ENCODE peak calls at places on chromosomes 5 and 9, in six cellular contexts. H, W, R, A, Z and S are unnamed samples.

GRCh38 chr5:141559481-141559880 is 59.3 kb downstream of the DIAPH1 start:
- DNase-seq in Z (peak), H (peak), A (peak), W (no peak), R (no peak), S (peak)

GRCh38 chr5:115392611-115393010 is 96.2 kb upstream of the CCDC112 start:
- DNase-seq in A (no peak), R (no peak), W (no peak), Z (no peak), H (peak), S (no peak)

GRCh38 chr5:42591026-42591425 is 165.6 kb upstream of the CCDC152 start:
- DNase-seq in Z (no peak), W (peak), R (no peak), H (peak), A (no peak), S (no peak)

GRCh38 chr9:17082343-17082742 is 52.5 kb upstream of the CNTLN start:
- DNase-seq in Z (peak), W (no peak), H (peak), A (peak), R (no peak), S (no peak)

GRCh38 chr9:123637596-123637939 is 281.6 kb downstream of the CRB2 start:
- DNase-seq in W (no peak), R (no peak), A (no peak), Z (peak), H (peak), S (no peak)

GRCh38 chr5:139104577-139105271 is 93.4 kb downstream of the SIL1 start:
- DNase-seq in W (no peak), H (peak), Z (peak), A (peak), R (no peak), S (peak)

GRCh38 chr5:72509401-72509800 is 2.2 kb upstream of the ZNF366 start:
- DNase-seq in R (no peak), Z (no peak), A (no peak), H (no peak), W (no peak), S (no peak)

GRCh38 chr9:19999491-20000057 is 210.7 kb upstream of the SLC24A2 start:
- DNase-seq in Z (peak), W (peak), H (peak), R (no peak), A (peak), S (peak)

GRCh38 chr9:115058684-115059315 is 59.2 kb downstream of the TNC start:
- DNase-seq in A (peak), W (no peak), R (peak), Z (peak), H (peak), S (peak)

GRCh38 chr9:119801311-119801710 is 432.1 kb upstream of the BRINP1 start:
- DNase-seq in W (no peak), A (no peak), Z (no peak), R (no peak), H (no peak), S (no peak)

GRCh38 chr9:75142208-75142607 is 53.9 kb downstream of the OSTF1 start:
- DNase-seq in W (peak), R (peak), H (no peak), A (no peak), Z (no peak), S (no peak)

GRCh38 chr9:114413909-114414308 is 26.1 kb upstream of the AKNA start:
- DNase-seq in Z (peak), H (peak), R (no peak), A (no peak), W (no peak), S (no peak)

GRCh38 chr5:21007781-21008180 is 1019.8 kb upstream of the CDH18 start:
- DNase-seq in H (no peak), R (no peak), Z (no peak), A (no peak), W (no peak), S (no peak)

GRCh38 chr5:41722359-41722950 is 147.8 kb downstream of the OXCT1 start:
- DNase-seq in W (no peak), H (peak), R (no peak), Z (peak), A (no peak), S (peak)

GRCh38 chr9:97905228-97905627 is 17.1 kb downstream of the TRMO start:
- DNase-seq in A (no peak), W (no peak), R (no peak), Z (no peak), H (no peak), S (no peak)

GRCh38 chr5:150568663-150569062 is 60.7 kb downstream of the NDST1 start:
- DNase-seq in R (no peak), W (no peak), Z (no peak), A (no peak), H (no peak), S (no peak)
- TF ChIP-seq CTCF in R (no peak), W (no peak), Z (no peak), A (no peak), H (no peak), S (no peak)

DNA sequence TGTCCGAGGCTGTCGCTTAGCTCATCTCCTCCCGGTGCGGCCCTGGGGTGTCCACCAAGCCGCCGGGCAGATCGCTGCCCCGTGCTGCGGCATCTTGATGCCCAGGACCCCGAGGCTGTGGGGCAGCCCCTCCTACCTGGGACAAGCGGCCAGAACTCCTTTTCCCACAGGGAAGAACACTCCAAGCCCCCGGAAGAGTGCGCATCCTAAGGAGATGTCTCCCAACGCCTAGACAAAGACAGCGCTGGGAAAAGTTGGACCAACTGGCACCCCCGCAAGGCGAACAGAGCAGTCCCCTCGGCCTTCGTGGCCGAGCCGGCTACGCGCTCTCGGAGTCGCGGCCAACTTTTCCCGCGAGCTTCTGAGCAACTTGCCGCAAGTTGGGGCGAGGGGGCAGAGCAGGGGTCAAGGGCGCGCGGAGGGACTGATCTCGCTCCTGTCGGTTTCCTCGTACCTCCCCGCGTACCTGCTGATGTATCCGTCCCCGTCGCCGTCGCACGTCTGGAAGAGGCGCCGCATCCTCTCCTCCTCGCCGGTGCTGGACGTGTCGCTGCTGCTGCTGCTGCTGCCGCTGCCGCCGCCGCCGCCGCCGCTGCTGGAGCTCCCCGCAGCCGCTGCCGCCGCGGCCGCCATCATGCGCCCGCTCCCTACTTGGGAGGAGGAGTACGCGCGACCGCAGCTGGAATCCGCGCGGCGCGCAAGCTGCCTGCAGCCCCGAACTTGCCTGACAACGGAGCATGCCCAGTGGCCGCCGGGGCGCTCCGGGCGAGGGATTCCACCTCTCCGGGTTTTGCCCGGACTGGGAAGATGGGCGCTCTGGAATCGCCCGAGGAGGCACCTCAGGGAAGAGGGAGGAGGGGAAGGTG is at the start of gene MCC:
- DNase-seq in W (no peak), A (peak), R (peak), Z (peak), H (peak), S (peak)
- H3K4me3 ChIP-seq in W (peak), A (peak), R (peak), Z (peak), H (peak), S (peak)

DNA sequence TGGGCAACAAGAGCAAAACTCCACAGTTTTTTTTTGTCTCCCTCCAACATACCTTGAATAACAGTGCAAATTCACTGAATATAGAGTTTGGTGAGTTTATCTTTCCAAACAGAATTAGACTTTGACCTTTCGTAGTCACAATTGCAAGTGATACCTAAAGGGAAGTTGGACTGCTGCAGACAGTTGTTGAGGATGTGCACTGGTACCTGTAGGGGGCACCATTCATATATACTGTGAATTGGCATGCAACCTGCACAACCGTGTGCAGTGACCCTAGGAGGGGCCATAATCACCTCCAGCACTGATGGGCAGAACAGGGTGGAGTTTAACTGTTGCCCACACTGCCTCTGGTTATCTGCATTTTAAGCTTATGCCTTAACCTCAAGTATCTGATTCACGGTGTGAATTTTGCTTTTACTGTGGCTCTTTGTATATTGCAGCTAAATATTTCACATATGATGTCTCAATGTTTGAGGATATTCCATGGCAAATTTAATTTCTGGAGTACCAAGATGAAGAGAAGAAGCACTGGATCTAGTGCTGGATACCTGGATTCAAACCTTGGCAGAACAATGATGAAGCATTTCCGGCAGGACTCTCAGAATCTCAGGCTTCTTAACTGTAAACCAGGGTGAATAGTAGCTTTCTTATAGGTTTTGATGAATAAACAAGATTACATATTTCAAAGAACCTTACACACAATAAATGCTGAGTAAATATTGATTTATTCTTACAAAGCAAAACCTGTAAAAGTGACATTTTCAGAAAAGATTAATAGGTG is 144.4 kb downstream of the ACTBL2 start:
- DNase-seq in A (peak), H (peak), Z (no peak), R (no peak), W (peak), S (peak)
- TF ChIP-seq CTCF in A (peak), H (peak), Z (peak), R (peak), W (peak), S (peak)

GRCh38 chr5:147509041-147509709 is 693 bp downstream of the DPYSL3 start:
- DNase-seq in H (peak), A (peak), Z (no peak), R (no peak), W (no peak), S (no peak)

GRCh38 chr5:147510885-147511284 is 1.0 kb upstream of the DPYSL3 start:
- DNase-seq in R (no peak), H (no peak), Z (no peak), A (no peak), W (no peak), S (peak)

GRCh38 chr5:147507480-147508126 is 2.3 kb downstream of the DPYSL3 start:
- DNase-seq in R (no peak), Z (peak), H (peak), A (peak), W (no peak), S (peak)

GRCh38 chr5:147509710-147510651 is at the start of gene DPYSL3:
- DNase-seq in W (no peak), A (peak), R (no peak), Z (peak), H (peak), S (peak)

GRCh38 chr5:147508711-147509040 is 1.2 kb downstream of the DPYSL3 start:
- DNase-seq in R (no peak), H (peak), W (no peak), A (peak), Z (no peak), S (no peak)
- H3K4me3 ChIP-seq in R (no peak), H (peak), W (no peak), A (peak), Z (peak), S (peak)

DNA sequence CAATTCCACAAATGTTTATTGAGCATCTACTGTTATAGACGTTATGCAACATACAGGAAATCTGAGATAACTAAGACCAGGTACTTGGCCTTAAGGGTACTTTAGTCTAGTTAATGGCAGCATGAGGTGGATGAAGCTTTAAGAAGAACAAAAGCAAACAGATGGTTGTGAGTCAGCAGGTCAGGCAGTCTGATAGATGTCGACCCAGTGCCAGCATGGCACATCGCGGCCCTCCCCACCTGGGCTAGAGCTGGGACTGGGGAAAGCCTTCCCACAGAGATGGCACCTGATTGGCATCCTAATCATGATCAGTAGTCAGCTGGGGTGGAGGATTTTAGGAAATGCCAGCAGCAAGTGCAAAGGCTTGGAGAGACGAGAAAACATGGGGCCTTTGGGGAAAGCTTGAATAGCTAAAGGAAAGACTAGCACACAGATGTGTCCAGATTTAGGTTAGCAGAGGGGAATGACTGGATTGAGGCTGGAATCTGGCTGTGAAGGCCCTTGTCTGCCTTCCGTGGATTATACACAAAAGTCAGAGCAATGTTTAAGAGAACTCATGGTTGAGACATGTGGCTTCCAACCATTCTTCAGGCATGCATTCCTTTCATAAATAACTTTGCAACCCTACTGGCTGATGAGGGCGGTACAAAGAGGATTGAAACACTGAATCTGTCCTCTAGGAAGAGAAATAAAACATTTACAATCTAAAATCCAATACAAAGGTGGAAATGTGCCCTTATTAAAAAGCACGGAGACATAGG is 395.4 kb upstream of the WWC1 start:
- DNase-seq in H (no peak), A (no peak), Z (no peak), W (no peak), R (no peak), S (peak)
- TF ChIP-seq CTCF in H (no peak), A (no peak), Z (no peak), W (no peak), R (no peak), S (no peak)

DNA sequence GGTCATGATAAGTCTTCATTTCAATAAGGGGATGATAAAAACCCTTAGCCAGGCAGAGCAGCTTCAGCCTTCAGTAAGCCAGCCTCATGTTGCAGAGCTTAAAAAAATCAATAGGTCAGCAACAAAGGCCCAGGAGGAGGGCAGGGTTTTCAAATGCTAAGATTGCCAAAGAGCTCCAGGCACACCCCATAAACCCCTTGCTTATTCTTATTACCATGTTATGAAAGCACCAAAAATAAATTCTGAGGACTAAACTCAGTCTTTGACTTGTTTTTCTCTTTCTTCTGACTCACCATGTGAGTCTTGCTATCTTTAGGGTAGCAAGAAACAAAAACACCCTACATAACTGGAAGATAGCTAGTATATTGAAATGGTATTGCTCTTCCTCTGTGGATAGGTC is 317.1 kb downstream of the KCTD16 start:
- DNase-seq in W (no peak), A (no peak), H (no peak), R (no peak), Z (no peak), S (no peak)
- H3K4me3 ChIP-seq in W (no peak), A (no peak), H (no peak), R (no peak), Z (no peak), S (no peak)

GRCh38 chr9:128877852-128878251 is 3.9 kb downstream of the KYAT1 start:
- DNase-seq in Z (no peak), W (no peak), H (no peak), R (no peak), A (no peak), S (no peak)
- TF ChIP-seq CTCF in Z (no peak), W (no peak), H (no peak), R (no peak), A (no peak), S (no peak)

GRCh38 chr5:142644640-142645361 is 41.1 kb downstream of the FGF1 start:
- DNase-seq in R (no peak), A (peak), W (no peak), Z (peak), H (peak), S (peak)
- H3K4me3 ChIP-seq in R (no peak), A (no peak), W (no peak), Z (no peak), H (no peak), S (no peak)

DNA sequence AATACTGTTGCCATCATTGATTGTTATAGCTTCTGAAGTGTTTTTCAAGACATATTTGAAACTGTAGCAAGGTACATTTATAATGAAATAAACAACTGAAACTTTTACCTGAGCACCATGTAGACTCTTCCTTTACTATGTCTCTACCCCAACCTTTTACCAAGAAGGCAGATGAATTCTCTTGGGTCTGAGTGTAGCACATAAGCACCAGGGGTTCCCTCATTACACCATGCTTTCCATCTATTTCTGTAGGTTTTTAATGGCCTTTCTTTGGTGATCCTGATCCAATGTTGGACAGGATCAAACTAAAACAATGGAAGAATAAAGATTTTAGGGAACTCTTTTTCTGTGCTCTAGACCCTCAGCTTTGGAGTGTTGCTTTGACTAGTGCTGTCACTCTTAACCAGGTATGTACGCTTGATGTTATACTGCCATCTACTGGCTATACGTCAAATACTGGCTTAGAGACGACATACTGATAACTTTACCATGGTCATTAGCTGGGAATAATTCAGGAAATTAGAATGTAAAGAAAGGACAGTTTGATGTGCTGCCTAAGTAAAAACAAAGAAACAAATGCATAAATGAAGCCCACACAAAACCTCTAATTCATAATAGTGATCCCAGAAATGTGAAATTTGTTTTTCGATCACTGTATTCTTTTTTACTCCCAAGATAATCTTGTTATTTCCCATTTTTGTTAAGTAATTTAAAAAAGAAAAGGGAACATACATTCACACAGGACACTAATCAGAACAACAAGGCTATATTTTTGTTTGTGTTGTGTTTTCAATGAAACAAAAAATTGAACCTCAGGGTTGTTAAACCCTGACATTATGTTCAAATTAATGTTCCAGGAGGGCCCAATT is 30.7 kb downstream of the IFNW1 start:
- DNase-seq in W (peak), H (peak), A (peak), R (peak), Z (peak), S (peak)
- TF ChIP-seq CTCF in W (peak), H (peak), A (peak), R (peak), Z (peak), S (peak)

DNA sequence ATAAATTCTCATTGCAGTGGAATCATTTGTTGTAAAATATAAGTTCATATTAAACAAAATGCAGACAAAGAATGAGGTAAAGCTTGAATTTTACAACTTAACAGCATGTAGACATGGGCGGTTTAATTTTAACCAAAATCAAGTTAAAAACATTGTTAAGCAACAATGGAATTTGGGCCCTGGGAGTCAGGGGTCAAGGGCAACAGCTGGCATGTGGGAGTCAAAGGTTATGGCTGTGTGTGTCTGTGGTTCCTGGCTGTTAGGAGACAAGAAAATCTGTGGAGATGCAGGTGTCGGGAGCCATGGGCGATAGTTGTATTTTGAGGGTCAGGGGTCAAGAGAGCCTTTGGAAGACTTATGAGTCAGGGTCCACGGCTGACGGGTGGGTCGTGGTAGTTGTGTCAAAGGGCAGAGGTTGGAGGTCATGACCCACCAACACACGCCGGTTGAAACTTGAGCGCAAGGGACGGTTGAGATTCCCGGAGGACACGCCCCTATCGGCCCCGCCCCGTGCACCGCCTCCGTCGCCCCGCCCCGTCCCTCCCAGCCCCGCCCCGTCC is 443 bp upstream of the RANBP17 start:
- DNase-seq in A (no peak), H (no peak), Z (no peak), W (no peak), R (no peak), S (peak)
- H3K4me3 ChIP-seq in A (no peak), H (peak), Z (peak), W (no peak), R (no peak), S (peak)